ENCODE peak calls at places on chromosomes 1 and 21, in four cellular contexts. One of them, this sample, is unnamed.

GRCh38 chr21:33028759-33029511 is 3.2 kb downstream of the OLIG2 start:
- DNase-seq in fibroblast of pulmonary artery: no peak
- DNase-seq in Peyer's patch: no peak
- DNase-seq in IMR-90: peak
- DNase-seq in this sample: no peak

GRCh38 chr1:155324717-155325595 is 4.3 kb downstream of the RUSC1 start:
- DNase-seq in fibroblast of pulmonary artery: peak
- DNase-seq in Peyer's patch: peak
- DNase-seq in IMR-90: peak
- DNase-seq in this sample: no peak

GRCh38 chr1:12760256-12760795 is 13.2 kb upstream of the PRAMEF12 start:
- DNase-seq in fibroblast of pulmonary artery: no peak
- DNase-seq in Peyer's patch: no peak
- DNase-seq in IMR-90: no peak
- DNase-seq in this sample: no peak

GRCh38 chr1:206540044-206540758 is 32.9 kb downstream of the RASSF5 start:
- DNase-seq in IMR-90: no peak
- DNase-seq in Peyer's patch: no peak
- DNase-seq in fibroblast of pulmonary artery: no peak
- DNase-seq in this sample: no peak

GRCh38 chr1:78833491-78833890 is 173.0 kb downstream of the ADGRL4 start:
- DNase-seq in IMR-90: peak
- DNase-seq in Peyer's patch: no peak
- DNase-seq in fibroblast of pulmonary artery: peak
- DNase-seq in this sample: no peak

GRCh38 chr1:244159646-244160045 is 108.6 kb downstream of the ZBTB18 start:
- DNase-seq in IMR-90: no peak
- DNase-seq in fibroblast of pulmonary artery: no peak
- DNase-seq in Peyer's patch: no peak
- DNase-seq in this sample: no peak

GRCh38 chr1:67760030-67760821 is 73.0 kb downstream of the GNG12 start:
- DNase-seq in Peyer's patch: peak
- DNase-seq in IMR-90: peak
- DNase-seq in fibroblast of pulmonary artery: peak
- DNase-seq in this sample: no peak

GRCh38 chr1:227869281-227869842 is 53.9 kb downstream of the PRSS38 start:
- DNase-seq in fibroblast of pulmonary artery: no peak
- DNase-seq in Peyer's patch: no peak
- DNase-seq in IMR-90: peak
- DNase-seq in this sample: no peak

GRCh38 chr1:171913385-171913784 is 72.1 kb downstream of the DNM3 start:
- DNase-seq in fibroblast of pulmonary artery: peak
- DNase-seq in IMR-90: no peak
- DNase-seq in Peyer's patch: no peak
- DNase-seq in this sample: no peak

GRCh38 chr1:33500547-33500946 is 28.1 kb downstream of the ZSCAN20 start:
- DNase-seq in Peyer's patch: no peak
- DNase-seq in IMR-90: no peak
- DNase-seq in fibroblast of pulmonary artery: no peak
- DNase-seq in this sample: no peak

GRCh38 chr1:12159826-12160225 is 7.0 kb upstream of the TNFRSF1B start:
- DNase-seq in IMR-90: no peak
- DNase-seq in Peyer's patch: no peak
- DNase-seq in fibroblast of pulmonary artery: no peak
- DNase-seq in this sample: no peak

GRCh38 chr1:241837901-241838300 is 10.1 kb upstream of the EXO1 start:
- DNase-seq in fibroblast of pulmonary artery: peak
- DNase-seq in Peyer's patch: no peak
- DNase-seq in IMR-90: peak
- DNase-seq in this sample: no peak

DNA sequence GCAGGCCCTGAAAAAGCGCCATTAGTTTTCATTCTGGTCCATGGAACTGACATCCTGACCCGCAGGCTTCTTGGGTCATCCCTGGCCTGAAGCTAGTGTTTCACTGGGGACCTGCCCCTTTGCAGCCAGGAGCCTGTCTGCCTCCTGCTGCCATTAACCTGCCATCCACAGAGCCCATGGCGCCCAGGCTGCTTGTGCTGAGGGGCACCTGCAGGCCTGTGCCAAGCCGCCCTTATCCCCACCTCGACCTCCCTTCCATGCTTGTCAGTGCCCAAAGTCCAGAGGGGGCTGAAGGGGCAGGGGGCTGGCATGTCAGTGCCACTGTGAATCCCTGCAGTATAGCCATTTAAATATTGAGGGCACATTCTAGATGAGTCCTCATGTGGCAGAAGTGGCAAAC is 207.6 kb upstream of the USP25 start:
- DNase-seq in IMR-90: no peak
- DNase-seq in Peyer's patch: no peak
- DNase-seq in fibroblast of pulmonary artery: no peak
- DNase-seq in this sample: no peak
- TF ChIP-seq CTCF in IMR-90: no peak
- TF ChIP-seq CTCF in Peyer's patch: no peak
- TF ChIP-seq CTCF in fibroblast of pulmonary artery: no peak
- TF ChIP-seq CTCF in this sample: no peak

DNA sequence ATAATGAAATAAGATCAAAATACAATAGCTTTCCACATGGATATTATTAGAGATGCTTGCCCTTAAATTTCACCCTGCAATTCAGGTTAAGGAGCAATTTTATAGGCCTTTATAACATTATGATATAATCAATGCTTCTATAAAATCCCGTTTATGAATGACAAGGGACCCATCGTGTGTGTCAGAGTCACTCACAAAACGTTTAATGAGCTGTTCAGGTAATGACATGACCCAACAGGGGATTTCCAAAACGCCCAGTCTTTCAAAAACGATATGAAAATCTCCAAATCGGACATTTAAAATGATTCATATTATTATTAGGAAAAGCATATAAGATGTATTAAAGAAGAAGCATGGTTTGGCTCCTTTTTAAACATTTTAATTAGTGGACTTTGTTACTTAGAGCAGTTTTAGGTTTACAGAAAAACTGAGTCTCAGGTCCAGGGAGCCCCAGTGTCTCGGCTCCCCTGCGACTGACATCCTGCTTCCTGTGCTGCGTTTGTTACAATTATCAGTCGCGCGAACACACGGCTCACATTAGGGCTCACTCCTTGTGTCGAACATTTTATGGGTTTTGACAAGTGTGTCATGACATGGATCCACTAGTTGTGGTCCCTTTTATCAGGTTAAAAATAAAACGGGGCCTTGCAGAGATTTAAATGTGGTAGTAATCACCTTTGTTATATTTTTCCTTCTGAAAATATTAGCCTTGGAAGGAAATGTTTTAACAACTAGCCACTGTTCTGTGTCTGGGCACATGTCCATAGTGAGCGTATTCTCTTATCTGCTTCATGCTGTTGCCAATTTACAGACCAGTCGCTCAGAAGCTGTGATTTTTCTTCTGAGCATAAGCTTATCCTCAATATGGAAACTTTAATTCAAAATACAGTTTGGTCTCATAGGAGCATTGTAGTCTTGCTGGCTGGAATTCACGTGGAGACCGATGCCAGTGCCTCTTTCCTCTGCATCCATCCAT is 52.0 kb upstream of the POFUT2 start:
- DNase-seq in Peyer's patch: no peak
- DNase-seq in IMR-90: no peak
- DNase-seq in fibroblast of pulmonary artery: peak
- DNase-seq in this sample: no peak
- TF ChIP-seq CTCF in Peyer's patch: no peak
- TF ChIP-seq CTCF in IMR-90: no peak
- TF ChIP-seq CTCF in fibroblast of pulmonary artery: no peak
- TF ChIP-seq CTCF in this sample: no peak

DNA sequence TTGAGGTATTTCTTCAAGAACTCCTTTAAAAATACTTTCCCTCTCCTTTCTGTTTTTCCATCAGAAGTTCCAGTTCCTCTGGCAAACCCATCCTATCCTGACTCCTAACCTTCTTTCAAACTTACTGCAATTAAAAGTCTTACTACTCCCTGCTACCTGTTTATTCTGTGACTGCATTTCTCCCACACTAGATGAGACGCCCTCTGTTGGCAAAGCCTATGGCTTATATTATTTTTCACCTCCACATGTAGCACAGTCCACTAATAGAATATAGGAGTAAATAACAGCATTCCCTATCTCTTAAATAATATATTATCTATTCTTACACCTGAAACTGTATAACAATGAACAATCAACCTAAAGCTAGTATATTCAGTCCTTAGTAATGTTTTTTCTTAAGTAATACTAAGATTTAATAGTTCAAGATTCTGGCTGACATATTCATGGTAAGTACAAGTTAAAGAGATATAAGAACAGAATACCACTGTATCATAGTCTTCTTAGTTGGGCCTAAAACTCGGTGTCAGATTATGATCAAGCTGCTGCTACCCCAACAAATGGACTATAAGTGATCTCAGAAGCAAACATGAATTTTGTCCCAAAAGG is 54.8 kb downstream of the RAB3GAP2 start:
- DNase-seq in fibroblast of pulmonary artery: no peak
- DNase-seq in Peyer's patch: no peak
- DNase-seq in IMR-90: no peak
- DNase-seq in this sample: no peak
- TF ChIP-seq CTCF in fibroblast of pulmonary artery: peak
- TF ChIP-seq CTCF in Peyer's patch: no peak
- TF ChIP-seq CTCF in IMR-90: peak
- TF ChIP-seq CTCF in this sample: no peak

GRCh38 chr1:84584126-84584525 is 9.9 kb upstream of the CTBS start:
- DNase-seq in fibroblast of pulmonary artery: no peak
- DNase-seq in Peyer's patch: no peak
- DNase-seq in IMR-90: no peak
- DNase-seq in this sample: no peak

GRCh38 chr1:84583648-84584047 is 9.4 kb upstream of the CTBS start:
- DNase-seq in Peyer's patch: no peak
- DNase-seq in fibroblast of pulmonary artery: peak
- DNase-seq in IMR-90: no peak
- DNase-seq in this sample: no peak

GRCh38 chr1:84585803-84586202 is 11.6 kb upstream of the CTBS start:
- DNase-seq in IMR-90: no peak
- DNase-seq in Peyer's patch: no peak
- DNase-seq in fibroblast of pulmonary artery: no peak
- DNase-seq in this sample: no peak

GRCh38 chr1:84581648-84582047 is 7.4 kb upstream of the CTBS start:
- DNase-seq in IMR-90: no peak
- DNase-seq in Peyer's patch: no peak
- DNase-seq in fibroblast of pulmonary artery: no peak
- DNase-seq in this sample: no peak

DNA sequence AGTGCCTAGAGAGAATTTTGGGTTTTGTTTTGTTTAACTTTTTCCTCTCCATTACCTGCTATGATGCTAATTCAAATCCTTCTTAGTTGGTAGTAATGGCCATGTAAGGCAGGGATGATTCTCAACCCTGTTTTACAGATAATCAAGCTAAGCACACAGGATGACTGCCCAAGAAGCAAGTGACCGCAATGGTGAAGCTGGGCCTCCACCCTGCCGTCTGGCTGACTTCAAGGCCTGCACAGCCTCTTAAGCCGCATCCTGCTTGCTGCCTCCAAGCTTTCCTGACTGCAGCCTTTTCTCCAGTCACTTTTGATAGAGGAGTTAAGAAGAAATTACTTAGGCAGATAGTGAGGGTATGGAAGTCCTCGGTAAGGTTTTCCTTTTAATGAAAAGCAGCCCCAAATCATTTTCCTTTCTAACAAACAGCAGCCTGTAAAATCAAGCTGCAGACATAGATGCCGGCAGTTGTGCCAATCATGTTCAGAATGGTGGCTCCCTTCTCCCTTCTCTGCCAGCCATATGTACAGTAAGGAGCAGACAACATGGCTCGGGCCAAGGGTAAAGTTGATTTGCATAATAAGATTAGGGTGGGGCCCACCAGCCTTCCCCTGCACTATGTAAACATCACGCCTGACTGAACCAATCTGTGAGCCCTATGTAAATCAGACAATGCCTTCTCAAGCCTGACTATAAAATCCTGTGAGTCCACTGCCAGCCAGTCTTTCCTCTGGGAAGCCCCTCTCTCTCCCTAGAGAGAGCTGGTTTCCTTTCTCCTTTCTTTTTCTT is 8.8 kb upstream of the CTBS start:
- DNase-seq in fibroblast of pulmonary artery: peak
- DNase-seq in IMR-90: no peak
- DNase-seq in Peyer's patch: no peak
- DNase-seq in this sample: no peak
- TF ChIP-seq CTCF in fibroblast of pulmonary artery: no peak
- TF ChIP-seq CTCF in IMR-90: no peak
- TF ChIP-seq CTCF in Peyer's patch: no peak
- TF ChIP-seq CTCF in this sample: no peak

GRCh38 chr21:26909972-26910371 is 56.9 kb downstream of the ADAMTS5 start:
- DNase-seq in Peyer's patch: no peak
- DNase-seq in IMR-90: no peak
- DNase-seq in fibroblast of pulmonary artery: no peak
- DNase-seq in this sample: no peak
- TF ChIP-seq CTCF in Peyer's patch: no peak
- TF ChIP-seq CTCF in IMR-90: no peak
- TF ChIP-seq CTCF in fibroblast of pulmonary artery: no peak
- TF ChIP-seq CTCF in this sample: no peak

GRCh38 chr1:71695084-71695483 is 587.3 kb downstream of the NEGR1 start:
- DNase-seq in IMR-90: no peak
- DNase-seq in Peyer's patch: no peak
- DNase-seq in fibroblast of pulmonary artery: no peak
- DNase-seq in this sample: no peak
- TF ChIP-seq CTCF in IMR-90: no peak
- TF ChIP-seq CTCF in Peyer's patch: no peak
- TF ChIP-seq CTCF in fibroblast of pulmonary artery: no peak
- TF ChIP-seq CTCF in this sample: no peak

GRCh38 chr1:231421971-231422797 is at the start of gene EGLN1:
- DNase-seq in Peyer's patch: peak
- DNase-seq in IMR-90: peak
- DNase-seq in fibroblast of pulmonary artery: peak
- DNase-seq in this sample: peak
- TF ChIP-seq CTCF in Peyer's patch: no peak
- TF ChIP-seq CTCF in IMR-90: peak
- TF ChIP-seq CTCF in fibroblast of pulmonary artery: peak
- TF ChIP-seq CTCF in this sample: no peak

GRCh38 chr1:220990417-220991337 is 111.4 kb downstream of the HLX start:
- DNase-seq in Peyer's patch: no peak
- DNase-seq in fibroblast of pulmonary artery: peak
- DNase-seq in IMR-90: peak
- DNase-seq in this sample: no peak

GRCh38 chr1:220991506-220991905 is 112.3 kb downstream of the HLX start:
- DNase-seq in IMR-90: no peak
- DNase-seq in fibroblast of pulmonary artery: no peak
- DNase-seq in Peyer's patch: no peak
- DNase-seq in this sample: no peak

GRCh38 chr1:220992705-220993052 is 113.4 kb downstream of the HLX start:
- DNase-seq in fibroblast of pulmonary artery: no peak
- DNase-seq in IMR-90: no peak
- DNase-seq in Peyer's patch: no peak
- DNase-seq in this sample: no peak

GRCh38 chr1:220994671-220995070 is 115.4 kb downstream of the HLX start:
- DNase-seq in IMR-90: no peak
- DNase-seq in fibroblast of pulmonary artery: no peak
- DNase-seq in Peyer's patch: no peak
- DNase-seq in this sample: no peak

GRCh38 chr1:220991959-220992704 is 112.9 kb downstream of the HLX start:
- DNase-seq in fibroblast of pulmonary artery: peak
- DNase-seq in IMR-90: peak
- DNase-seq in Peyer's patch: no peak
- DNase-seq in this sample: no peak
- TF ChIP-seq CTCF in fibroblast of pulmonary artery: no peak
- TF ChIP-seq CTCF in IMR-90: no peak
- TF ChIP-seq CTCF in Peyer's patch: no peak
- TF ChIP-seq CTCF in this sample: no peak

This sample was measured in natural killer cell.